ENCODE peak calls at places on chromosomes 7 and 10, in nine cellular contexts. J, X, P, M, G, H, I, Z and K are unnamed samples.

GRCh38 chr10:12502526-12503274 is 153.4 kb downstream of the CAMK1D start:
- DNase-seq in J (no peak), X (no peak), P (no peak), M (peak; percentile 59), G (peak; percentile 16), H (no peak), I (no peak), Z (no peak), K (no peak)

GRCh38 chr7:132280335-132280734 is 295.9 kb downstream of the PLXNA4 start:
- DNase-seq in J (no peak), X (no peak), P (no peak), M (no peak), G (no peak), H (no peak), I (no peak), Z (no peak), K (no peak)

GRCh38 chr10:78570633-78571032 is 498.1 kb upstream of the ZMIZ1 start:
- DNase-seq in J (no peak), X (no peak), P (peak; percentile 8), M (no peak), G (no peak), H (no peak), I (no peak), Z (no peak), K (no peak)

GRCh38 chr7:114214454-114214853 is 200.2 kb upstream of the FOXP2 start:
- DNase-seq in J (no peak), X (no peak), P (no peak), M (no peak), G (no peak), H (no peak), I (no peak), Z (no peak), K (no peak)

GRCh38 chr10:26739087-26739631 is 41.7 kb downstream of the PDSS1 start:
- DNase-seq in J (no peak), X (no peak), P (no peak), M (no peak), G (no peak), H (no peak), I (no peak), Z (no peak), K (no peak)

GRCh38 chr10:82396886-82397285 is 521.9 kb downstream of the NRG3 start:
- DNase-seq in J (no peak), X (no peak), P (no peak), M (no peak), G (no peak), H (no peak), I (no peak), Z (no peak), K (no peak)

GRCh38 chr10:27745719-27746363 is at the start of gene MKX:
- DNase-seq in J (peak; percentile 48), X (no peak), P (no peak), M (peak; percentile 74), G (peak; percentile 58), H (peak; percentile 21), I (peak; percentile 22), Z (peak; percentile 73), K (peak; percentile 93)

GRCh38 chr7:111499027-111499426 is 63.3 kb downstream of the IMMP2L start:
- DNase-seq in J (peak; percentile 91), X (peak; percentile 74), P (no peak), M (no peak), G (no peak), H (no peak), I (peak; percentile 6), Z (peak; percentile 1), K (no peak)

GRCh38 chr10:115801987-115802386 is 471.0 kb downstream of the GFRA1 start:
- DNase-seq in J (no peak), X (no peak), P (no peak), M (no peak), G (no peak), H (no peak), I (no peak), Z (no peak), K (no peak)

GRCh38 chr10:96986200-96986856 is 154.2 kb downstream of the LCOR start:
- DNase-seq in J (no peak), X (no peak), P (no peak), M (no peak), G (no peak), H (no peak), I (no peak), Z (no peak), K (no peak)

GRCh38 chr7:774161-775109 is 47.4 kb upstream of the PRKAR1B start:
- DNase-seq in J (peak; percentile 39), X (no peak), P (peak; percentile 38), M (no peak), G (peak; percentile 69), H (peak; percentile 58), I (peak; percentile 50), Z (peak; percentile 16), K (no peak)

GRCh38 chr10:118092209-118092608 is 45.5 kb upstream of the RAB11FIP2 start:
- DNase-seq in J (no peak), X (no peak), P (no peak), M (no peak), G (no peak), H (no peak), I (no peak), Z (no peak), K (no peak)

GRCh38 chr7:155223503-155223902 is 74.2 kb upstream of the INSIG1 start:
- DNase-seq in J (no peak), X (no peak), P (no peak), M (no peak), G (no peak), H (no peak), I (no peak), Z (no peak), K (no peak)

GRCh38 chr7:104967595-104967994 is 46.4 kb upstream of the KMT2E start:
- DNase-seq in J (peak; percentile 56), X (no peak), P (no peak), M (no peak), G (no peak), H (no peak), I (no peak), Z (peak; percentile 77), K (no peak)

GRCh38 chr10:119469846-119470245 is 72.7 kb downstream of the RGS10 start:
- DNase-seq in J (no peak), X (no peak), P (no peak), M (no peak), G (no peak), H (no peak), I (no peak), Z (no peak), K (peak; percentile 30)

GRCh38 chr10:95387383-95387782 is 96.6 kb upstream of the PDLIM1 start:
- DNase-seq in J (no peak), X (no peak), P (no peak), M (no peak), G (no peak), H (no peak), I (no peak), Z (no peak), K (no peak)

GRCh38 chr10:92150798-92151197 is 140.1 kb downstream of the CPEB3 start:
- DNase-seq in J (no peak), X (no peak), P (no peak), M (no peak), G (no peak), H (no peak), I (no peak), Z (no peak), K (no peak)

GRCh38 chr7:132738254-132738653 is 162.0 kb upstream of the PLXNA4 start:
- DNase-seq in J (peak; percentile 99), X (peak; percentile 54), P (no peak), M (no peak), G (no peak), H (no peak), I (no peak), Z (peak; percentile 93), K (no peak)

DNA sequence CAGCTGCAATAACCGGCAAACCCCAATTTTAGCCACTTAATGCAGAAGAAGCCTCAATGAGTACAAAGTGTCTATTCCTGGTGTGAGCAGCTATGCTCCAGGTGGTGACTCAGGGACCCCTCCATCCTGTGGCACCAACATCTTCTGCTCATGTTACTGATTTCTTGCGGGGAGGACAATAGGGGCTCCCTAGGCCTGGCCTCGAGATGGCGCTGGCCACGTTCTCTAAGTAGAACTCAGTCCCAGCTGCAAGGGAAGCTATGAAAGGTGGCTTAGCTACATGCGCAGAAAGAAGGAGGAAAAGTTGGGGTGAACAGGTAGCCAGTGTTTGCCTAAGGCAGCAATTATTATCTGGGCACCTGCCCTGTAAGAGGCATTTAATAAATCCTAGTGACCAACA is 6.6 kb downstream of the GJD4 start:
- DNase-seq in J (no peak), X (no peak), P (peak; percentile 6), M (no peak), G (no peak), H (no peak), I (no peak), Z (no peak), K (no peak)
- TF ChIP-seq CTCF in J (no peak), X (peak; percentile 22), P (no peak), M (no peak), G (no peak), H (no peak), I (no peak), Z (no peak), K (peak; percentile 24)

GRCh38 chr10:3336673-3337293 is 164.2 kb upstream of the PITRM1 start:
- DNase-seq in J (no peak), X (no peak), P (no peak), M (no peak), G (no peak), H (no peak), I (no peak), Z (no peak), K (no peak)
- TF ChIP-seq CTCF in J (no peak), X (no peak), P (no peak), M (no peak), G (no peak), H (no peak), I (no peak), Z (no peak), K (no peak)

GRCh38 chr7:69067397-69067796 is 530.9 kb upstream of the AUTS2 start:
- DNase-seq in J (peak; percentile 21), X (no peak), P (peak; percentile 48), M (no peak), G (no peak), H (no peak), I (no peak), Z (peak; percentile 9), K (no peak)
- TF ChIP-seq CTCF in J (peak; percentile 36), X (no peak), P (peak; percentile 67), M (no peak), G (no peak), H (peak; percentile 37), I (no peak), Z (peak; percentile 19), K (peak; percentile 61)

GRCh38 chr10:53052765-53053164 is 280.2 kb upstream of the MBL2 start:
- DNase-seq in J (no peak), X (no peak), P (no peak), M (no peak), G (no peak), H (no peak), I (no peak), Z (no peak), K (no peak)
- TF ChIP-seq CTCF in J (no peak), X (no peak), P (no peak), M (no peak), G (no peak), H (no peak), I (no peak), Z (no peak), K (no peak)

GRCh38 chr7:19587291-19587690 is 121.5 kb downstream of the POLR1F start:
- DNase-seq in J (no peak), X (no peak), P (peak; percentile 48), M (no peak), G (no peak), H (no peak), I (no peak), Z (no peak), K (no peak)
- TF ChIP-seq CTCF in J (no peak), X (no peak), P (peak; percentile 40), M (no peak), G (no peak), H (no peak), I (no peak), Z (no peak), K (no peak)